ENCODE peak calls at places on chromosomes 7 and 10, in seven cellular contexts. Z is SK-N-SH, I is GM12878, N is K562, P is NT2/D1, D is H1, A is HepG2. Y is an unnamed sample.

GRCh38 chr10:96338279-96338925 is 20.4 kb downstream of the OPALIN start:
- DNase-seq in I (no peak), P (no peak), N (no peak), A (no peak), D (no peak), Z (no peak), Y (no peak)

GRCh38 chr10:43965033-43965917 is 316.6 kb upstream of the ZNF32 start:
- DNase-seq in P (no peak), Z (no peak), N (no peak), I (peak; percentile 74), A (no peak), D (no peak), Y (no peak)

GRCh38 chr10:6231730-6232129 is 29.0 kb downstream of the PFKFB3 start:
- DNase-seq in A (no peak), Z (peak; percentile 17), D (no peak), P (no peak), N (no peak), I (no peak), Y (no peak)

GRCh38 chr7:157483971-157484410 is 147.2 kb downstream of the DNAJB6 start:
- DNase-seq in A (no peak), P (no peak), N (no peak), I (no peak), D (peak; percentile 46), Z (no peak), Y (no peak)

GRCh38 chr7:26061340-26062239 is 90.4 kb upstream of the NFE2L3 start:
- DNase-seq in N (peak; percentile 71), I (peak; percentile 37), D (peak; percentile 87), Z (peak; percentile 72), A (peak; percentile 62), P (peak; percentile 78), Y (peak; percentile 80)

GRCh38 chr10:30155401-30155800 is 96.0 kb upstream of the JCAD start:
- DNase-seq in A (no peak), Z (no peak), P (no peak), N (no peak), I (no peak), D (no peak), Y (no peak)

GRCh38 chr10:103936022-103936421 is 18.0 kb upstream of the STN1 start:
- DNase-seq in N (no peak), I (no peak), Z (peak; percentile 24), P (no peak), D (no peak), A (no peak), Y (no peak)

GRCh38 chr10:72847681-72848080 is 45.9 kb upstream of the OIT3 start:
- DNase-seq in I (no peak), N (no peak), P (no peak), Z (no peak), D (no peak), A (no peak), Y (no peak)

GRCh38 chr10:119113805-119114732 is 10.2 kb downstream of the DENND10 start:
- DNase-seq in A (peak; percentile 98), N (no peak), D (no peak), I (no peak), P (no peak), Z (no peak), Y (no peak)

GRCh38 chr7:29811597-29811996 is 5.3 kb downstream of the WIPF3 start:
- DNase-seq in Z (no peak), P (no peak), I (no peak), A (no peak), N (no peak), D (no peak), Y (no peak)

GRCh38 chr7:148849393-148850098 is 34.5 kb downstream of the EZH2 start:
- DNase-seq in I (no peak), D (no peak), A (no peak), Z (no peak), N (no peak), P (no peak), Y (no peak)

GRCh38 chr10:33485276-33485675 is 150.8 kb upstream of the NRP1 start:
- DNase-seq in D (no peak), P (no peak), A (no peak), Z (no peak), N (no peak), I (no peak), Y (no peak)

GRCh38 chr10:71548494-71548846 is 151.8 kb downstream of the CDH23 start:
- DNase-seq in Z (no peak), P (no peak), I (no peak), N (peak; percentile 72), D (peak; percentile 75), A (no peak), Y (no peak)

GRCh38 chr10:27618906-27619305 is 114.8 kb downstream of the RAB18 start:
- DNase-seq in A (no peak), Z (no peak), D (no peak), P (no peak), N (no peak), I (no peak), Y (no peak)

GRCh38 chr10:3043512-3044368 is 23.6 kb upstream of the PFKP start:
- DNase-seq in A (peak; percentile 69), I (no peak), N (peak; percentile 55), D (no peak), P (peak; percentile 65), Z (peak; percentile 83), Y (peak; percentile 74)

GRCh38 chr10:62924344-62924748 is 108.2 kb upstream of the EGR2 start:
- DNase-seq in A (no peak), Z (peak; percentile 23), D (peak; percentile 63), N (no peak), P (no peak), I (no peak), Y (peak; percentile 49)

GRCh38 chr10:129744134-129744895 is 219.8 kb downstream of the EBF3 start:
- DNase-seq in P (no peak), A (no peak), I (no peak), D (peak; percentile 35), N (no peak), Z (no peak), Y (no peak)

GRCh38 chr7:155190608-155191536 is 106.8 kb upstream of the INSIG1 start:
- DNase-seq in A (no peak), N (peak; percentile 91), P (no peak), D (peak; percentile 95), I (no peak), Z (peak; percentile 94), Y (no peak)

GRCh38 chr7:83366629-83367028 is 203.9 kb upstream of the PCLO start:
- DNase-seq in Z (no peak), D (no peak), I (no peak), N (no peak), P (no peak), A (no peak), Y (no peak)

GRCh38 chr7:117127585-117128168 is 174.4 kb downstream of the ST7 start:
- DNase-seq in A (peak; percentile 55), D (no peak), N (peak; percentile 59), P (no peak), Z (no peak), I (peak; percentile 23), Y (peak; percentile 28)

GRCh38 chr10:100019824-100020160 is 10.0 kb upstream of the DNMBP start:
- DNase-seq in I (no peak), P (no peak), D (no peak), N (no peak), A (peak; percentile 40), Z (no peak), Y (no peak)

GRCh38 chr7:84085147-84085546 is 109.4 kb downstream of the SEMA3A start:
- DNase-seq in A (peak; percentile 53), Z (no peak), N (no peak), I (no peak), P (no peak), D (no peak), Y (no peak)

GRCh38 chr7:106054971-106055370 is 57.1 kb downstream of the SYPL1 start:
- DNase-seq in Z (no peak), A (no peak), P (no peak), N (no peak), I (no peak), D (no peak), Y (no peak)
- TF ChIP-seq YY1 in Z (no peak), A (no peak), P (no peak), N (no peak), I (no peak), D (no peak), Y (no peak)

DNA sequence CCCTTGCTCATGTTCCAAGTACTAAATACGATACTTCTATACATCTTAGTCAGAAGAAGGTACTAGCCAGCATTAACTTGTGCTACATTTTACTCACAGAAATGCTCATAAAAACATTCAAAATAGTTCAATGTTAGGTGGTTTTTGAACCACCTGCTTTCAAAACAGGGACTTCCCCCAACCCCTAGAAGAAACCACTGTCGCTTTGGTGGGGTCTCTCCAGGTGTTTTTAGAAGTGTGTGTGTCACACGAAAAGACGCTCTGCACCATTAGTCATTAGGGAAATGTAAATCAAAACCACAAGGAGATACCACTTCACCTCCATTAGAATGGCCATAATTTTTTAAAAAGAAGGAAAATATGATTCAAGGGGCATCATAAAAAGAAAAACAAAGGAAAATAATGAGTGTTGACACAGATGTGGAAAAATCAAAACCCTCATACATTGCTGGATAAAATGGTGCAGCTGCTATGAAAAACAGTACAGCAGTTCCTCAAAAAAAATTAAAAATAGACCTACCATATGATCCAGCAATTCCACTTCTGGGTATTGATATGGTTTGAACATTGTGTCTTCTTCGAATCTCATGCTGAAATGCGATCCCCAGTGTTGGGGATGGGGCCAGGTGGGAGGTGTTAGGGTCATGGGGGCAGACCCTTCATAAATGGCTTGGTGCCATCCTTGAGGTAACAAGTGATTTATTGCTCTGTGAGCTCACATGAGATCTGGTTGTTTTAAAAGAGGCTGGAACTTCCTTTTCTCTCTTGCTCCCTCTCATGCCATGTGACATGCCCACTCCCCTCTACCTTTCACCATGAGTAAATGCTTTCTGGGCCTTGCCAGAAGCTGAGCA is 74.2 kb downstream of the MALSU1 start:
- DNase-seq in I (peak; percentile 76), A (no peak), N (no peak), D (no peak), P (no peak), Z (no peak), Y (no peak)
- TF ChIP-seq YY1 in I (no peak), A (no peak), N (no peak), D (no peak), P (no peak), Z (no peak), Y (no peak)

DNA sequence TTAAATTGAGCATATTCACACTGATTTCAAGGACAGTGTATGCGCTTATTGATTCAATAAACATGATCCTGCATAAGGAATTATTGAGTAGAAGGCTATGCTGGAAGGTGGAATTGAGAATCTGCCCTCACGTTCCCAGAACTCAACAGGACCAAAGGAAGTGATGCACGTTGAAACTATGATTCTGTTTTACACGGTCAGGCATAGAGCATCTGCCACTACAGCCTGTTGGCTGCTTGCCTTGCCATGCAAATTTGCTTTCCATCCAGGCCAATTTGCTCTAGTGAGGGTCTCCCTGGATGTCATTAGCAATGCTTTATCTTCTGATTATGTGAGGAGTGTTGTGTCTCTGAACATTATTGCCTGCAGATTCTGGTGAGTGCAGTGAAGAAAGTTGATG is 132.8 kb downstream of the ADRA2A start:
- DNase-seq in P (no peak), A (no peak), N (no peak), D (no peak), Z (peak; percentile 13), I (no peak), Y (no peak)
- TF ChIP-seq YY1 in P (no peak), A (no peak), N (no peak), D (no peak), Z (no peak), I (no peak), Y (no peak)

DNA sequence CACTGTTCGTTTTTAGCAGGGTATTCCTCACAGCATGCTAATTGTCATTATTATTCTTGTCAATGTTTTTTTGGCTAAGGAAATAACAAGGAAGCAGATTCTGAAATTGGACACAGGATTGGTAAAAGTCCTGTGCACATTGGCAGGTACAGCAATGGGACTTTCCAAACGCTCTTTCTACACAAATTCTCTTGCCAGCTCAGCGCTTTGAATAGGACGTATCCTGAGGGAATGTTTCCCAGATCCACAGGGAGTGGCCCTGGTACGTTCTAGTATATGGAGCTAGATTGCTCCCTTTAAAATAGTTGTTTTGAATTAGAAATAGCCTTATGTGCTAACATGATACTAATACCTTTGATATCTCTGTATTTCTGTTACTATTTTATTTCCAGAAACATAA is 82.8 kb upstream of the GRB10 start:
- DNase-seq in A (no peak), N (no peak), P (no peak), I (no peak), D (no peak), Z (no peak), Y (no peak)
- TF ChIP-seq YY1 in A (no peak), N (no peak), P (no peak), I (no peak), D (no peak), Z (no peak), Y (no peak)

Y was measured in HCT116.